ENCODE peak calls at places on chromosomes 13 and 19, in five cellular contexts. Q, O, W, J and M are unnamed samples.

GRCh38 chr13:23794267-23795161 is 94.7 kb downstream of the MIPEP start:
- DNase-seq in J (no peak), W (no peak), O (peak), Q (peak), M (peak)

GRCh38 chr13:77902319-77902963 is 16.2 kb downstream of the EDNRB start:
- DNase-seq in Q (peak), W (no peak), O (no peak), J (no peak), M (no peak)

GRCh38 chr13:77372275-77372674 is 45.4 kb upstream of the MYCBP2 start:
- DNase-seq in Q (no peak), J (no peak), O (peak), W (no peak), M (no peak)

GRCh38 chr13:27273658-27274425 is 3.2 kb downstream of the RASL11A start:
- DNase-seq in J (no peak), Q (no peak), O (peak), W (no peak), M (no peak)

GRCh38 chr19:3743486-3743885 is 18.0 kb downstream of the APBA3 start:
- DNase-seq in W (no peak), Q (no peak), J (no peak), O (peak), M (no peak)

GRCh38 chr19:44792286-44792685 is 14.6 kb downstream of the CBLC start:
- DNase-seq in O (no peak), J (no peak), W (no peak), Q (no peak), M (peak)

GRCh38 chr13:30388401-30389283 is 33.7 kb upstream of the UBE2L5 start:
- DNase-seq in O (peak), J (no peak), W (no peak), Q (peak), M (no peak)

GRCh38 chr13:38814331-38814730 is 127.5 kb downstream of the FREM2 start:
- DNase-seq in W (no peak), O (no peak), Q (no peak), J (no peak), M (no peak)

GRCh38 chr13:45691251-45691650 is 10.9 kb upstream of the CBY2 start:
- DNase-seq in O (no peak), J (no peak), Q (no peak), W (no peak), M (no peak)

GRCh38 chr13:95505265-95505664 is 47.3 kb upstream of the CLDN10 start:
- DNase-seq in J (no peak), Q (peak), O (no peak), W (no peak), M (no peak)

GRCh38 chr13:100096526-100096925 is 7.6 kb downstream of the PCCA start:
- DNase-seq in W (no peak), Q (no peak), O (no peak), J (no peak), M (no peak)

GRCh38 chr13:21078501-21078900 is 17.1 kb upstream of the LATS2 start:
- DNase-seq in J (no peak), O (peak), W (no peak), Q (no peak), M (no peak)

GRCh38 chr19:8321067-8321759 is at the start of the genes NDUFA7 and RPS28:
- DNase-seq in O (peak), J (peak), Q (peak), W (peak), M (peak)

GRCh38 chr13:79492313-79492798 is 11.4 kb downstream of the NDFIP2 start:
- DNase-seq in Q (no peak), O (no peak), W (no peak), J (no peak), M (no peak)

GRCh38 chr13:75418997-75419396 is 63.0 kb downstream of the TBC1D4 start:
- DNase-seq in Q (no peak), W (no peak), J (no peak), O (peak), M (no peak)

GRCh38 chr13:71922191-71922590 is 55.2 kb upstream of the DACH1 start:
- DNase-seq in J (no peak), O (peak), W (no peak), Q (no peak), M (no peak)

GRCh38 chr13:109275848-109276247 is 510.5 kb downstream of the IRS2 start:
- DNase-seq in O (no peak), Q (no peak), J (no peak), W (no peak), M (no peak)

GRCh38 chr19:39506944-39507714 is 7.8 kb upstream of the SELENOV start:
- DNase-seq in Q (peak), W (peak), O (peak), J (no peak), M (peak)

GRCh38 chr13:95865080-95865597 is 188.1 kb downstream of the UGGT2 start:
- DNase-seq in J (no peak), O (no peak), Q (no peak), W (no peak), M (no peak)

GRCh38 chr19:4529924-4530522 is 5.0 kb downstream of the PLIN5 start:
- DNase-seq in Q (no peak), J (no peak), W (no peak), O (no peak), M (no peak)

GRCh38 chr19:45863840-45864628 is at the start of gene FOXA3:
- DNase-seq in O (peak), Q (peak), J (no peak), W (peak), M (peak)

GRCh38 chr13:19601749-19602725 is 31.4 kb upstream of the MPHOSPH8 start:
- DNase-seq in O (peak), J (no peak), Q (peak), W (peak), M (peak)

GRCh38 chr19:7860166-7860901 is 13.9 kb downstream of the PRR36 start:
- DNase-seq in Q (no peak), O (no peak), W (no peak), J (no peak), M (no peak)

GRCh38 chr19:53511933-53512374 is 26.0 kb upstream of the ZNF331 start:
- DNase-seq in Q (peak), J (no peak), W (peak), O (peak), M (peak)

GRCh38 chr19:55391191-55391670 is 5.5 kb downstream of the RPL28 start:
- DNase-seq in O (peak), Q (no peak), J (no peak), W (no peak), M (no peak)

GRCh38 chr13:46057251-46058015 is 4.9 kb upstream of the ZC3H13 start:
- DNase-seq in O (peak), J (no peak), Q (no peak), W (no peak), M (no peak)

GRCh38 chr13:52010890-52011689 is at the start of gene ATP7B:
- DNase-seq in J (no peak), W (peak), O (peak), Q (no peak), M (peak)

GRCh38 chr13:41053384-41053826 is 7.9 kb upstream of the WBP4 start:
- DNase-seq in W (no peak), J (no peak), O (peak), Q (peak), M (peak)

GRCh38 chr19:6501740-6502648 is at the start of gene TUBB4A:
- DNase-seq in J (no peak), W (peak), O (no peak), Q (peak), M (peak)

GRCh38 chr13:57629391-57629804 is 2.1 kb upstream of the PCDH17 start:
- DNase-seq in Q (no peak), O (peak), W (no peak), J (no peak), M (no peak)

GRCh38 chr13:87554045-87554444 is 117.1 kb upstream of the SLITRK5 start:
- DNase-seq in J (no peak), O (no peak), Q (no peak), W (no peak), M (no peak)

GRCh38 chr13:69580255-69580654 is 527.4 kb upstream of the ATXN8OS start:
- DNase-seq in O (no peak), J (no peak), W (no peak), Q (peak), M (no peak)

GRCh38 chr13:69579351-69579750 is 528.3 kb upstream of the ATXN8OS start:
- DNase-seq in O (no peak), J (no peak), Q (peak), W (no peak), M (no peak)
- TF ChIP-seq CTCF in O (no peak), J (peak), Q (peak), W (peak), M (peak)

GRCh38 chr13:33799950-33800592 is 17.9 kb upstream of the RFC3 start:
- DNase-seq in Q (peak), W (no peak), J (peak), O (peak), M (no peak)
- TF ChIP-seq CTCF in Q (peak), W (peak), J (peak), O (peak), M (peak)

DNA sequence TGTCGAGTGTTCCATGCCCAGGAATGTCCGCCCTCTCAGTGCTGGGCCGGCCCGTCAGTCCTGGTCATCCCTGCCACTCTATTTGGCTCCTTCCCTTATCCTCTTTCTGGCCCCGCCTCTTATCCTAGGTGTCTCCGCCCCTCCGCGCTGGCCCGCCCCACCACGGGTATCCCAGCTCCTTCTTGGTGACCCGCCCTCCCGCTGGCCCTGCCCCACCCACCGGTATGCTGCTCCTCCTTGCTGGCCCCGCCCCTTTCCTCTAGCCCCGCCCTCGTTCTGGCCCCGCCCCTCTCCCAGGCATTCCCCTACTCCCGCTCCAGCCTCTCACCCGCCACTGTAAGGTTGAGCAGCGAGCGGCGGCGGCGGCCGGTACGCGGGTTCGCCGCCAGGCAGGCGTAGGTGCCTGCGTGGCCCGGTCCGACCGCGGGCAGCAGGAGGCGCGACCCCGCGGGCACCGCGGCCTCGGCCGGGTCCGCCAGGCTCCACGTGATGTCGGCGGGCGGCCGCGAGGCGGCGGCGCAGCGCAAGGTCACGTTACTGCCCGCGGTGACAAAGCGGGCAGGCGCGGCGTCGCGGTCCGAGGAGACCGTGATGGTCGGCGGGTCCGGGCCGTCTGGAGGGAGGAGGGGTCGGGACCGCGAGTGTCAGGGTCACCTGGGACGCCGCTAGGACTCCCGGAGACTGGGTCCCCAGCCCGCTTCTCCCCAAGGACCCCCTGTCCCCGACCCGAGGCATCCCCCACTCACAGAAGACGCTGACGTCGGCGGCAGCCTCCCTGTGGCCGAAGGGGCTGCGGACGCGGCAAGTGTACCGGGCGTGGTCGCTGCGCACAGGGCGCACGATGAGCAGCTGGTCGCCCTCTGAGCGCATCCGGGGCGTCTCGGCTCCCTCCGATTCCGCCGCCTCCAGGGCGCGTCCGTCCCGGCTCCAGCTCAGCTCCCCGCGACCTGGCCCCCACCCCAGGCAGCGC is 2.0 kb downstream of the VSIG10L start:
- DNase-seq in J (peak), Q (peak), O (peak), W (peak), M (peak)
- TF ChIP-seq CTCF in J (no peak), Q (no peak), O (peak), W (peak), M (peak)

GRCh38 chr13:114281351-114282142 is at the start of gene UPF3A:
- DNase-seq in O (peak), J (no peak), Q (peak), W (peak), M (peak)
- TF ChIP-seq CTCF in O (no peak), J (no peak), Q (no peak), W (no peak), M (no peak)

DNA sequence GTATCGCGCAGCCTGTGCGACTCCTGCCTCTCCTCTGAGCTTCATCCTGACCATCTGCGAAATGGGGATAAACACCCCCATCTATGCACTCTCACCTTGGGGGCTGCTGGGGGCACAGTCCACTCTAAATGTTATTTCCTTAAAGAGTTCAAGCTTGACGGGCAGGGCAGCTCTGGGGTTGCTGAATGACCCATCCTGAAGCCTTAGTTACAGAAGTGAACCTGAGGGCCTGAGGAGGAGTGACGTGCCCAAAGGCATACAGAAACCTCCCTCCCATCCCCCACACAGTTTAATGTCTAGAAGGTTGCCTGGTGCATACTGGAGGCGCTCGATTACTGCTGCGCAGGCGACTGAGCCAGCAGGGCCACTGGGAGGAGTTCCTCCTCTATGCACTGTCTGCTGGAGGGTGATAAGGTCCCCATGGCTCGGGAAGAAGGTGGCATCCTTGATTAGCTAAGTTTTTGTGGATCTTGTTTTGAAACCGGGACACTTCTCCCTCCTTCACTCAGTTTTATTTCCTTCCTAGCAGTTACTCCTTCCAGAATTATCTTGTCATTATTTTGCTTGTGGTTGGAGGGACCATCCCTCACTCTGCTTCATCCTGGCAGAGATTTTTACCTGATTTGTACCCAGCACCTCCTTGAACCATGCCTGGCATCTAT is 572 bp upstream of the FKBP8 start:
- DNase-seq in W (no peak), Q (peak), O (peak), J (no peak), M (peak)
- TF ChIP-seq CTCF in W (no peak), Q (peak), O (no peak), J (no peak), M (peak)

DNA sequence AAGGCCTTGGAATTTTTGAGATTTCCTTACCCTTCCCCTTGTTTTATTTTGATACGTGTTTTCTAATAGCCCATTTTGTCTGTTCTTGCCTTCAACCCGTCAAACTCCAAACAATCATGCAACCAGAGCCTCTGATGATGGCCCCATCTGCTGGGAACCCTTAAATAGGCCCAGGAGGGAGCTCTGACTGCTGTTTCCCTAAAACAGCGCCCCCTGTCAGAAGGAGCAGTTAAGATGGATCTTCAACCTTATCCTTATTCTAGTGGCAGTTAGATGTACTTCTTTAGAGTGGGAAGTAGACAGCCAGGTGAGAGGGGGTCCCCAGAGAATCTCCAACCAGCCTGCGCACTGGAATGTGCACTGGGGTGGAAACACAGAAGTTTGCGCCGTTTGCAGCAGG is 1031.0 kb upstream of the PCDH9 start:
- DNase-seq in W (no peak), O (no peak), J (no peak), Q (no peak), M (no peak)
- TF ChIP-seq CTCF in W (no peak), O (no peak), J (peak), Q (peak), M (peak)

GRCh38 chr13:111359930-111360329 is 39.5 kb downstream of the TEX29 start:
- DNase-seq in W (no peak), J (no peak), Q (no peak), O (no peak), M (no peak)

GRCh38 chr13:111360452-111360851 is 40.0 kb downstream of the TEX29 start:
- DNase-seq in Q (no peak), W (no peak), O (no peak), J (no peak), M (no peak)

GRCh38 chr13:111361873-111362648 is 41.6 kb downstream of the TEX29 start:
- DNase-seq in J (no peak), W (no peak), O (no peak), Q (no peak), M (no peak)

GRCh38 chr13:111361046-111361872 is 40.8 kb downstream of the TEX29 start:
- DNase-seq in J (no peak), Q (no peak), O (no peak), W (no peak), M (no peak)

GRCh38 chr13:111359237-111359915 is 38.9 kb downstream of the TEX29 start:
- DNase-seq in Q (no peak), J (no peak), O (peak), W (no peak), M (no peak)
- TF ChIP-seq CTCF in Q (no peak), J (no peak), O (no peak), W (no peak), M (no peak)

DNA sequence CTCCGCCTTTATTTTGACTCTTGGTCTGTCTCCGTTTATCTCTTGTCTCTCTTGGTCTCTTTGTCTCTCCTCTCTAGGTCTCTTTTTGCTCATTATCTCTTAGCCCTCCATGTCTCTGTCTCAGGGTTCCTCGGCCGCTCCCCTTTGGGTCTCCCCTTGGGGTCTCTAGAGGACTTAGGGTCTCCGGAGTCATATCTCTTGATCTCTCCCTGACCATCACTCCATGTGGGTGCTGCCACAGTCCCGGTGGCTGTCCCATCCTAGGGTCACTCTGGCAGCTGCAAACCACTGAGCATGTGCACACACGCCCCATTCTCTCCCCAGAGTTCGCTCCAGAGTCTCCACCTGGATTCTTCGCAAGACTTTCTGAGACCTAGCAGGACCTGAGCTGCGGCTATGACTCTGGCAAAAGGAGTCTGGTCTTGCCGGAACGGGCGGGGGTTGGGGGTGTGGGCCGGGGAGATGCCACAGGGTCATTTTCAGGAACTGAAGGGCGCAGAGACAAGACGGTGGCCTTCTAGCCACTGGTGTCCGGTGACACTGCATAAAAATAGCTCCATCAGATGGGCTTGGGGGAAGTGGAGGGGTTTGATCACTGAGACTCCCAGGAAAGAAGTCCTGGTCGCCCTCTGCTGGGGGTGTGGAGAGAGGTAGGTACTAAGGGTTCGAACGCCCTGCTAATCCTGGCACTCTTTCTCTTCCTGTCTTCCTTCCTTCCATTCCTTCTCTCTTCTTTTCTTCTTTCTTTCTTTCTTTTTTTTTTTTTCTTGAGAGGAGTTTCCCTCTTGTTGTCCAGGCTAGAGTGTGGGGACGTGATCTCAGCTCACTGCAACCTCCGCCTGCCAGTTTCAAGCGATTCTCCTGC is 1.2 kb upstream of the KCNA7 start:
- DNase-seq in J (no peak), Q (peak), W (no peak), O (no peak), M (peak)
- TF ChIP-seq CTCF in J (peak), Q (peak), W (peak), O (no peak), M (peak)

GRCh38 chr19:12840091-12841079 is 2.1 kb downstream of the MAST1 start:
- DNase-seq in Q (peak), W (peak), J (peak), O (peak), M (peak)

GRCh38 chr19:12836529-12836863 is 1.8 kb upstream of the MAST1 start:
- DNase-seq in Q (no peak), O (no peak), J (no peak), W (no peak), M (no peak)

GRCh38 chr19:12837225-12837624 is 1.1 kb upstream of the MAST1 start:
- DNase-seq in O (no peak), W (no peak), Q (peak), J (no peak), M (no peak)

GRCh38 chr19:12838893-12839656 is 760 bp downstream of the MAST1 start:
- DNase-seq in Q (peak), J (no peak), O (no peak), W (no peak), M (no peak)

DNA sequence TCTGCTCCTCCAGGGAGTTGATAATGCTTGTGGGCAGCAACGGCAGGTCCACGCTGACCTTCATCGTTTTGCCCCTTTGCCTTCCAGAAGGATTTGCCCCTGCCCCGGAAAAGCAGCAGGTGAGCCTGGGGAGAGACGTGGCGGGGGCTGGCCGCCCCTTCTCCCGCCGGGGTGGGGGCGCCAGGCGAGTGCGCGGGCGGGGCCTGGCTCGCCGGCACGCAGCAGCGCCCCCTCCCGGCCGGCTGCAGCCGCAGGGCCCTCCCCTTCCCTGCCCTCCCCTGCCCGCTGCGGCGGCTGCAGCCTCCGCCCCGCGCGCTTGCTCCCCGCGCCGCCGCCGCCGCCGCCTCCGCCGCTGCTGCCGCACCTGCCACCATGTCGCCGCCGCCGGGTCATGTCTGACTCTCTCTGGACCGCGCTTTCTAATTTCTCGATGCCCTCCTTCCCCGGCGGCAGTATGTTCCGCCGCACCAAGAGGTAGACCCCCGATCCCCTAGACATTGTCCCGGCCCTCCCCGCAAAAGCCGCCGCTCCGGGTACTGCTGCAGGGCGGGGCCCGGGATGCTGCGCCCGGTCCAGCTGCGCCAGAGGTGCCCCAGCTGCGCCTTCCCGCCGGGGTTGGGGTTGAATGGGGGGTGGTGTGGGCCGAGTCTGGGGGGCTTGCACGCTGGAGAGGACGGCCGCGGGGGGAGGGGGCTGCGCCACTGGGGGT is at the start of gene MAST1:
- DNase-seq in J (no peak), Q (peak), W (peak), O (peak), M (peak)
- TF ChIP-seq CTCF in J (no peak), Q (peak), W (peak), O (no peak), M (peak)